ENCODE peak calls at places on chromosomes 11 and 22, in eight cellular contexts. One of them, this sample, is unnamed.

GRCh38 chr11:106077609-106078517 is at the start of gene AASDHPPT:
- DNase-seq in GM13977: no peak
- DNase-seq in Calu3: peak; percentile 4
- DNase-seq in B cell: no peak
- DNase-seq in activated CD8-positive, alpha-beta T cell treated with anti-CD3 and anti-CD28 coated beads, Interleukin-2, amount 10 ng/mL, durations not matched to agents 7 days and 5 days: no peak
- DNase-seq in ovary: no peak
- DNase-seq in HCT116: peak; percentile 12
- DNase-seq in Kasumi-1: peak; percentile 32
- DNase-seq in this sample: no peak

GRCh38 chr11:2517386-2518064 is 72.7 kb downstream of the KCNQ1 start:
- DNase-seq in activated CD8-positive, alpha-beta T cell treated with anti-CD3 and anti-CD28 coated beads, Interleukin-2, amount 10 ng/mL, durations not matched to agents 7 days and 5 days: no peak
- DNase-seq in B cell: peak; percentile 1
- DNase-seq in Calu3: no peak
- DNase-seq in HCT116: no peak
- DNase-seq in ovary: peak; percentile 16
- DNase-seq in GM13977: no peak
- DNase-seq in Kasumi-1: no peak
- DNase-seq in this sample: no peak

GRCh38 chr22:44534335-44534734 is 36.3 kb upstream of the RTL6 start:
- DNase-seq in ovary: no peak
- DNase-seq in activated CD8-positive, alpha-beta T cell treated with anti-CD3 and anti-CD28 coated beads, Interleukin-2, amount 10 ng/mL, durations not matched to agents 7 days and 5 days: no peak
- DNase-seq in Kasumi-1: no peak
- DNase-seq in HCT116: no peak
- DNase-seq in B cell: no peak
- DNase-seq in Calu3: no peak
- DNase-seq in GM13977: no peak
- DNase-seq in this sample: no peak

GRCh38 chr22:50302041-50302541 is 5.4 kb downstream of the PLXNB2 start:
- DNase-seq in activated CD8-positive, alpha-beta T cell treated with anti-CD3 and anti-CD28 coated beads, Interleukin-2, amount 10 ng/mL, durations not matched to agents 7 days and 5 days: no peak
- DNase-seq in Kasumi-1: no peak
- DNase-seq in ovary: no peak
- DNase-seq in HCT116: no peak
- DNase-seq in Calu3: peak; percentile 49
- DNase-seq in B cell: no peak
- DNase-seq in GM13977: no peak
- DNase-seq in this sample: no peak

GRCh38 chr11:33682446-33682845 is 18.2 kb downstream of the C11orf91 start:
- DNase-seq in GM13977: no peak
- DNase-seq in B cell: no peak
- DNase-seq in Calu3: no peak
- DNase-seq in ovary: no peak
- DNase-seq in Kasumi-1: no peak
- DNase-seq in HCT116: no peak
- DNase-seq in activated CD8-positive, alpha-beta T cell treated with anti-CD3 and anti-CD28 coated beads, Interleukin-2, amount 10 ng/mL, durations not matched to agents 7 days and 5 days: no peak
- DNase-seq in this sample: no peak

GRCh38 chr22:46039531-46039930 is 62.6 kb upstream of the WNT7B start:
- DNase-seq in ovary: no peak
- DNase-seq in HCT116: no peak
- DNase-seq in GM13977: no peak
- DNase-seq in Kasumi-1: no peak
- DNase-seq in Calu3: no peak
- DNase-seq in activated CD8-positive, alpha-beta T cell treated with anti-CD3 and anti-CD28 coated beads, Interleukin-2, amount 10 ng/mL, durations not matched to agents 7 days and 5 days: no peak
- DNase-seq in B cell: no peak
- DNase-seq in this sample: no peak

GRCh38 chr22:49760280-49760629 is 67.4 kb downstream of the BRD1 start:
- DNase-seq in Calu3: no peak
- DNase-seq in activated CD8-positive, alpha-beta T cell treated with anti-CD3 and anti-CD28 coated beads, Interleukin-2, amount 10 ng/mL, durations not matched to agents 7 days and 5 days: no peak
- DNase-seq in HCT116: no peak
- DNase-seq in Kasumi-1: no peak
- DNase-seq in ovary: no peak
- DNase-seq in GM13977: no peak
- DNase-seq in B cell: no peak
- DNase-seq in this sample: no peak

GRCh38 chr22:35266277-35266676 is 9.0 kb downstream of the HMGXB4 start:
- DNase-seq in HCT116: no peak
- DNase-seq in activated CD8-positive, alpha-beta T cell treated with anti-CD3 and anti-CD28 coated beads, Interleukin-2, amount 10 ng/mL, durations not matched to agents 7 days and 5 days: no peak
- DNase-seq in B cell: no peak
- DNase-seq in Kasumi-1: no peak
- DNase-seq in ovary: no peak
- DNase-seq in Calu3: no peak
- DNase-seq in GM13977: no peak
- DNase-seq in this sample: no peak

GRCh38 chr11:130315354-130315970 is 745 bp upstream of the ZBTB44 start:
- DNase-seq in HCT116: no peak
- DNase-seq in B cell: peak; percentile 68
- DNase-seq in GM13977: peak; percentile 56
- DNase-seq in activated CD8-positive, alpha-beta T cell treated with anti-CD3 and anti-CD28 coated beads, Interleukin-2, amount 10 ng/mL, durations not matched to agents 7 days and 5 days: peak; percentile 61
- DNase-seq in Kasumi-1: peak; percentile 48
- DNase-seq in Calu3: peak; percentile 61
- DNase-seq in ovary: peak; percentile 60
- DNase-seq in this sample: peak; percentile 76

GRCh38 chr11:77547863-77548551 is 41.7 kb upstream of the AQP11 start:
- DNase-seq in activated CD8-positive, alpha-beta T cell treated with anti-CD3 and anti-CD28 coated beads, Interleukin-2, amount 10 ng/mL, durations not matched to agents 7 days and 5 days: peak; percentile 61
- DNase-seq in GM13977: peak; percentile 68
- DNase-seq in Kasumi-1: peak; percentile 89
- DNase-seq in Calu3: peak; percentile 44
- DNase-seq in ovary: no peak
- DNase-seq in B cell: peak; percentile 62
- DNase-seq in HCT116: peak; percentile 37
- DNase-seq in this sample: peak; percentile 63

GRCh38 chr11:70399681-70400112 is 1.4 kb downstream of the CTTN start:
- DNase-seq in B cell: no peak
- DNase-seq in Calu3: peak; percentile 89
- DNase-seq in ovary: peak; percentile 96
- DNase-seq in Kasumi-1: peak; percentile 37
- DNase-seq in HCT116: peak; percentile 87
- DNase-seq in GM13977: no peak
- DNase-seq in activated CD8-positive, alpha-beta T cell treated with anti-CD3 and anti-CD28 coated beads, Interleukin-2, amount 10 ng/mL, durations not matched to agents 7 days and 5 days: no peak
- DNase-seq in this sample: no peak

GRCh38 chr22:18078329-18079041 is 695 bp downstream of the PEX26 start:
- DNase-seq in HCT116: no peak
- DNase-seq in Kasumi-1: peak; percentile 12
- DNase-seq in Calu3: peak; percentile 69
- DNase-seq in B cell: peak; percentile 45
- DNase-seq in ovary: peak; percentile 60
- DNase-seq in GM13977: peak; percentile 52
- DNase-seq in activated CD8-positive, alpha-beta T cell treated with anti-CD3 and anti-CD28 coated beads, Interleukin-2, amount 10 ng/mL, durations not matched to agents 7 days and 5 days: peak; percentile 62
- DNase-seq in this sample: peak; percentile 54

GRCh38 chr11:126415669-126416420 is 60.4 kb downstream of the ST3GAL4 start:
- DNase-seq in HCT116: no peak
- DNase-seq in Kasumi-1: no peak
- DNase-seq in Calu3: no peak
- DNase-seq in GM13977: no peak
- DNase-seq in activated CD8-positive, alpha-beta T cell treated with anti-CD3 and anti-CD28 coated beads, Interleukin-2, amount 10 ng/mL, durations not matched to agents 7 days and 5 days: no peak
- DNase-seq in B cell: no peak
- DNase-seq in ovary: peak; percentile 94
- DNase-seq in this sample: no peak

GRCh38 chr11:99739464-99740089 is 718.8 kb downstream of the CNTN5 start:
- DNase-seq in Calu3: peak; percentile 21
- DNase-seq in ovary: no peak
- DNase-seq in activated CD8-positive, alpha-beta T cell treated with anti-CD3 and anti-CD28 coated beads, Interleukin-2, amount 10 ng/mL, durations not matched to agents 7 days and 5 days: no peak
- DNase-seq in HCT116: no peak
- DNase-seq in B cell: no peak
- DNase-seq in Kasumi-1: peak; percentile 70
- DNase-seq in GM13977: peak; percentile 13
- DNase-seq in this sample: peak; percentile 22

GRCh38 chr11:20109731-20110445 is 50.4 kb downstream of the DBX1 start:
- DNase-seq in Kasumi-1: no peak
- DNase-seq in activated CD8-positive, alpha-beta T cell treated with anti-CD3 and anti-CD28 coated beads, Interleukin-2, amount 10 ng/mL, durations not matched to agents 7 days and 5 days: no peak
- DNase-seq in Calu3: no peak
- DNase-seq in HCT116: no peak
- DNase-seq in ovary: no peak
- DNase-seq in B cell: no peak
- DNase-seq in GM13977: no peak
- DNase-seq in this sample: no peak

GRCh38 chr11:47185305-47186075 is 744 bp downstream of the PACSIN3 start:
- DNase-seq in Kasumi-1: peak; percentile 9
- DNase-seq in HCT116: no peak
- DNase-seq in Calu3: peak; percentile 71
- DNase-seq in activated CD8-positive, alpha-beta T cell treated with anti-CD3 and anti-CD28 coated beads, Interleukin-2, amount 10 ng/mL, durations not matched to agents 7 days and 5 days: no peak
- DNase-seq in ovary: peak; percentile 79
- DNase-seq in B cell: no peak
- DNase-seq in GM13977: no peak
- DNase-seq in this sample: no peak

GRCh38 chr11:64352099-64353005 is 6.6 kb upstream of the RPS6KA4 start:
- DNase-seq in HCT116: no peak
- DNase-seq in Calu3: no peak
- DNase-seq in B cell: no peak
- DNase-seq in activated CD8-positive, alpha-beta T cell treated with anti-CD3 and anti-CD28 coated beads, Interleukin-2, amount 10 ng/mL, durations not matched to agents 7 days and 5 days: no peak
- DNase-seq in ovary: no peak
- DNase-seq in GM13977: no peak
- DNase-seq in Kasumi-1: no peak
- DNase-seq in this sample: peak; percentile 32

GRCh38 chr11:118342503-118343161 is at the start of gene CD3D:
- DNase-seq in activated CD8-positive, alpha-beta T cell treated with anti-CD3 and anti-CD28 coated beads, Interleukin-2, amount 10 ng/mL, durations not matched to agents 7 days and 5 days: peak; percentile 78
- DNase-seq in GM13977: no peak
- DNase-seq in B cell: no peak
- DNase-seq in Kasumi-1: no peak
- DNase-seq in Calu3: no peak
- DNase-seq in HCT116: no peak
- DNase-seq in ovary: no peak
- DNase-seq in this sample: no peak

GRCh38 chr11:34278708-34279297 is 79.0 kb downstream of the ABTB2 start:
- DNase-seq in B cell: no peak
- DNase-seq in ovary: no peak
- DNase-seq in Kasumi-1: no peak
- DNase-seq in GM13977: peak; percentile 61
- DNase-seq in HCT116: no peak
- DNase-seq in activated CD8-positive, alpha-beta T cell treated with anti-CD3 and anti-CD28 coated beads, Interleukin-2, amount 10 ng/mL, durations not matched to agents 7 days and 5 days: no peak
- DNase-seq in Calu3: no peak
- DNase-seq in this sample: peak; percentile 42

GRCh38 chr11:74269161-74269809 is 42.2 kb downstream of the P4HA3 start:
- DNase-seq in GM13977: no peak
- DNase-seq in activated CD8-positive, alpha-beta T cell treated with anti-CD3 and anti-CD28 coated beads, Interleukin-2, amount 10 ng/mL, durations not matched to agents 7 days and 5 days: peak; percentile 52
- DNase-seq in Calu3: no peak
- DNase-seq in Kasumi-1: peak; percentile 43
- DNase-seq in ovary: no peak
- DNase-seq in HCT116: no peak
- DNase-seq in B cell: no peak
- DNase-seq in this sample: no peak

GRCh38 chr11:100328626-100329340 is 358.3 kb upstream of the ARHGAP42 start:
- DNase-seq in ovary: no peak
- DNase-seq in B cell: no peak
- DNase-seq in activated CD8-positive, alpha-beta T cell treated with anti-CD3 and anti-CD28 coated beads, Interleukin-2, amount 10 ng/mL, durations not matched to agents 7 days and 5 days: no peak
- DNase-seq in GM13977: no peak
- DNase-seq in Calu3: no peak
- DNase-seq in HCT116: no peak
- DNase-seq in Kasumi-1: no peak
- DNase-seq in this sample: no peak

GRCh38 chr11:20158597-20159257 is 1.5 kb downstream of the DBX1 start:
- DNase-seq in Calu3: peak; percentile 38
- DNase-seq in ovary: peak; percentile 56
- DNase-seq in B cell: peak; percentile 7
- DNase-seq in activated CD8-positive, alpha-beta T cell treated with anti-CD3 and anti-CD28 coated beads, Interleukin-2, amount 10 ng/mL, durations not matched to agents 7 days and 5 days: peak; percentile 39
- DNase-seq in Kasumi-1: no peak
- DNase-seq in GM13977: peak; percentile 45
- DNase-seq in HCT116: no peak
- DNase-seq in this sample: peak; percentile 51

GRCh38 chr11:60347084-60347797 is 20.2 kb downstream of the MS4A6E start:
- DNase-seq in HCT116: no peak
- DNase-seq in B cell: no peak
- DNase-seq in activated CD8-positive, alpha-beta T cell treated with anti-CD3 and anti-CD28 coated beads, Interleukin-2, amount 10 ng/mL, durations not matched to agents 7 days and 5 days: no peak
- DNase-seq in Kasumi-1: no peak
- DNase-seq in Calu3: no peak
- DNase-seq in ovary: no peak
- DNase-seq in GM13977: no peak
- DNase-seq in this sample: no peak

GRCh38 chr22:39316440-39317083 is 2.9 kb downstream of the RPL3 start:
- DNase-seq in GM13977: no peak
- DNase-seq in B cell: peak; percentile 80
- DNase-seq in Kasumi-1: peak; percentile 85
- DNase-seq in ovary: peak; percentile 77
- DNase-seq in HCT116: peak; percentile 60
- DNase-seq in Calu3: peak; percentile 86
- DNase-seq in activated CD8-positive, alpha-beta T cell treated with anti-CD3 and anti-CD28 coated beads, Interleukin-2, amount 10 ng/mL, durations not matched to agents 7 days and 5 days: peak; percentile 86
- DNase-seq in this sample: peak; percentile 67

GRCh38 chr11:103798456-103798855 is 238.0 kb upstream of the DDI1 start:
- DNase-seq in activated CD8-positive, alpha-beta T cell treated with anti-CD3 and anti-CD28 coated beads, Interleukin-2, amount 10 ng/mL, durations not matched to agents 7 days and 5 days: no peak
- DNase-seq in B cell: no peak
- DNase-seq in Kasumi-1: no peak
- DNase-seq in ovary: no peak
- DNase-seq in GM13977: no peak
- DNase-seq in HCT116: no peak
- DNase-seq in Calu3: no peak
- DNase-seq in this sample: no peak

GRCh38 chr11:127109796-127110195 is 109.2 kb upstream of the KIRREL3 start:
- DNase-seq in HCT116: no peak
- DNase-seq in Calu3: no peak
- DNase-seq in activated CD8-positive, alpha-beta T cell treated with anti-CD3 and anti-CD28 coated beads, Interleukin-2, amount 10 ng/mL, durations not matched to agents 7 days and 5 days: no peak
- DNase-seq in B cell: no peak
- DNase-seq in ovary: no peak
- DNase-seq in Kasumi-1: no peak
- DNase-seq in GM13977: no peak
- DNase-seq in this sample: no peak

GRCh38 chr22:26837784-26838520 is 180.6 kb downstream of the MIAT start:
- DNase-seq in Kasumi-1: no peak
- DNase-seq in GM13977: no peak
- DNase-seq in ovary: no peak
- DNase-seq in activated CD8-positive, alpha-beta T cell treated with anti-CD3 and anti-CD28 coated beads, Interleukin-2, amount 10 ng/mL, durations not matched to agents 7 days and 5 days: no peak
- DNase-seq in B cell: no peak
- DNase-seq in Calu3: peak; percentile 11
- DNase-seq in HCT116: no peak
- DNase-seq in this sample: no peak

GRCh38 chr11:18280438-18281046 is 14.5 kb downstream of the SAA1 start:
- DNase-seq in Kasumi-1: no peak
- DNase-seq in ovary: no peak
- DNase-seq in Calu3: no peak
- DNase-seq in GM13977: peak; percentile 57
- DNase-seq in activated CD8-positive, alpha-beta T cell treated with anti-CD3 and anti-CD28 coated beads, Interleukin-2, amount 10 ng/mL, durations not matched to agents 7 days and 5 days: no peak
- DNase-seq in HCT116: no peak
- DNase-seq in B cell: peak; percentile 50
- DNase-seq in this sample: peak; percentile 48

GRCh38 chr11:112507281-112507680 is 246.6 kb upstream of the PLET1 start:
- DNase-seq in Kasumi-1: no peak
- DNase-seq in activated CD8-positive, alpha-beta T cell treated with anti-CD3 and anti-CD28 coated beads, Interleukin-2, amount 10 ng/mL, durations not matched to agents 7 days and 5 days: no peak
- DNase-seq in B cell: no peak
- DNase-seq in Calu3: no peak
- DNase-seq in GM13977: no peak
- DNase-seq in ovary: no peak
- DNase-seq in HCT116: no peak
- DNase-seq in this sample: no peak

GRCh38 chr22:16777284-16777924 is 47.8 kb downstream of the XKR3 start:
- DNase-seq in ovary: no peak
- DNase-seq in Kasumi-1: no peak
- DNase-seq in activated CD8-positive, alpha-beta T cell treated with anti-CD3 and anti-CD28 coated beads, Interleukin-2, amount 10 ng/mL, durations not matched to agents 7 days and 5 days: no peak
- DNase-seq in HCT116: no peak
- DNase-seq in GM13977: no peak
- DNase-seq in B cell: no peak
- DNase-seq in Calu3: no peak
- DNase-seq in this sample: no peak

GRCh38 chr11:5102246-5102645 is 32.9 kb downstream of the OR52E1 start:
- DNase-seq in Kasumi-1: no peak
- DNase-seq in GM13977: no peak
- DNase-seq in Calu3: no peak
- DNase-seq in activated CD8-positive, alpha-beta T cell treated with anti-CD3 and anti-CD28 coated beads, Interleukin-2, amount 10 ng/mL, durations not matched to agents 7 days and 5 days: no peak
- DNase-seq in ovary: no peak
- DNase-seq in B cell: no peak
- DNase-seq in HCT116: no peak
- DNase-seq in this sample: no peak

GRCh38 chr22:30969532-30970355 is 679 bp downstream of the TUG1 start:
- DNase-seq in activated CD8-positive, alpha-beta T cell treated with anti-CD3 and anti-CD28 coated beads, Interleukin-2, amount 10 ng/mL, durations not matched to agents 7 days and 5 days: peak; percentile 62
- DNase-seq in Calu3: peak; percentile 45
- DNase-seq in ovary: no peak
- DNase-seq in GM13977: no peak
- DNase-seq in B cell: no peak
- DNase-seq in HCT116: no peak
- DNase-seq in Kasumi-1: peak; percentile 27
- DNase-seq in this sample: no peak